ENCODE peak calls at places on chromosomes 13 and 19, in eight cellular contexts. Q is left lung; T is pons; U is AG09319; J is activated CD4-positive, alpha-beta T cell treated with anti-CD3 and anti-CD28 coated beads for 1 hour; K is activated naive CD4-positive, alpha-beta T cell treated with anti-CD3 and anti-CD28 coated beads, Interleukin-2, amount 10 ng/mL, durations not matched to agents 7 days and 5 days; E is stimulated activated CD4-positive, alpha-beta T cell treated with anti-CD3 and anti-CD28 coated beads, Interleukin-12 subunit alpha, Interleukin-12 subunit beta, amount 100 ng/mL, for 4 hours; S is IMR-90. I is an unnamed sample.

GRCh38 chr13:51823351-51823750 is 19.4 kb upstream of the DHRS12 start:
- DNase-seq in Q (no peak), T (no peak), U (no peak), J (no peak), K (no peak), E (no peak), S (no peak), I (no peak)

GRCh38 chr19:38769635-38770211 is 3.6 kb downstream of the LGALS7 start:
- DNase-seq in Q (peak), T (peak), U (peak), J (peak), K (peak), E (peak), S (peak), I (no peak)

GRCh38 chr13:51981355-51981754 is 29.9 kb downstream of the ATP7B start:
- DNase-seq in Q (no peak), T (no peak), U (no peak), J (no peak), K (no peak), E (no peak), S (no peak), I (no peak)

GRCh38 chr19:31532034-31532433 is 182.8 kb upstream of the TSHZ3 start:
- DNase-seq in Q (no peak), T (no peak), U (no peak), J (no peak), K (no peak), E (no peak), S (no peak), I (no peak)

GRCh38 chr19:9531933-9532332 is 6.5 kb downstream of the ZNF426 start:
- DNase-seq in Q (no peak), T (no peak), U (no peak), J (no peak), K (no peak), E (no peak), S (peak), I (no peak)

GRCh38 chr19:15810335-15810734 is 5.1 kb downstream of the OR10H1 start:
- DNase-seq in Q (no peak), T (no peak), U (no peak), J (no peak), K (no peak), E (no peak), S (no peak), I (peak)

GRCh38 chr13:75704942-75705320 is 68.8 kb downstream of the LMO7 start:
- DNase-seq in Q (peak), T (no peak), U (no peak), J (no peak), K (no peak), E (no peak), S (no peak), I (no peak)

GRCh38 chr19:13859361-13859880 is 17.5 kb upstream of the NANOS3 start:
- DNase-seq in Q (no peak), T (no peak), U (no peak), J (no peak), K (no peak), E (no peak), S (peak), I (no peak)

GRCh38 chr19:11505504-11506100 is at the start of gene ZNF653:
- DNase-seq in Q (peak), T (peak), U (peak), J (peak), K (peak), E (peak), S (peak), I (peak)

GRCh38 chr19:32339988-32340874 is 5.2 kb upstream of the ZNF507 start:
- DNase-seq in Q (peak), T (peak), U (no peak), J (peak), K (peak), E (peak), S (peak), I (peak)

GRCh38 chr19:4369888-4370260 is 26.5 kb downstream of the MPND start:
- DNase-seq in Q (peak), T (peak), U (no peak), J (peak), K (peak), E (peak), S (peak), I (no peak)

GRCh38 chr13:112752211-112752610 is 62.4 kb downstream of the ATP11A start:
- DNase-seq in Q (no peak), T (no peak), U (no peak), J (no peak), K (no peak), E (no peak), S (no peak), I (no peak)

GRCh38 chr19:3407556-3408516 is 41.5 kb downstream of the NFIC start:
- DNase-seq in Q (no peak), T (peak), U (no peak), J (no peak), K (no peak), E (no peak), S (no peak), I (peak)

GRCh38 chr13:57629821-57630235 is 1.7 kb upstream of the PCDH17 start:
- DNase-seq in Q (peak), T (peak), U (peak), J (no peak), K (peak), E (no peak), S (peak), I (peak)

GRCh38 chr13:44806841-44807240 is 182.4 kb downstream of the NUFIP1 start:
- DNase-seq in Q (no peak), T (peak), U (no peak), J (no peak), K (no peak), E (no peak), S (no peak), I (no peak)

GRCh38 chr19:14406645-14407331 is 12.4 kb downstream of the DDX39A start:
- DNase-seq in Q (no peak), T (no peak), U (no peak), J (no peak), K (no peak), E (no peak), S (no peak), I (no peak)

GRCh38 chr13:42876270-42876714 is 94.9 kb downstream of the FAM216B start:
- DNase-seq in Q (no peak), T (no peak), U (no peak), J (no peak), K (no peak), E (no peak), S (no peak), I (no peak)